ENCODE peak calls at places on chromosomes 11 and 22, in ten cellular contexts. N is SW480; K is GM23338; U is NCI-H2029 treated with DMSO at 0.1 percent for 48 hours; P is lung; O is stomach; Q is Right ventricle myocardium superior; D is activated CD8-positive, alpha-beta T cell treated with anti-CD3 and anti-CD28 coated beads, Interleukin-2, amount 10 ng/mL, durations not matched to agents 7 days and 5 days; Z is activated T-cell treated with anti-CD3 and anti-CD28 coated beads, Interleukin-2, amount 50 U/mL, for 72 hours; H is NCI-H2171. X is an unnamed sample.

GRCh38 chr11:61270354-61271070 is 24.6 kb downstream of the VWCE start:
- DNase-seq in N (no peak), K (no peak), U (no peak), P (no peak), O (no peak), Q (no peak), D (no peak), Z (peak), H (no peak), X (no peak)

GRCh38 chr11:73200256-73200655 is 17.8 kb upstream of the P2RY2 start:
- DNase-seq in N (no peak), K (peak), U (no peak), P (no peak), O (no peak), Q (no peak), D (no peak), Z (no peak), H (no peak), X (no peak)

GRCh38 chr22:27748355-27749168 is 53.0 kb downstream of the MN1 start:
- DNase-seq in N (no peak), K (peak), U (no peak), P (no peak), O (no peak), Q (no peak), D (no peak), Z (no peak), H (no peak), X (no peak)

GRCh38 chr11:112525270-112525669 is 264.6 kb upstream of the PLET1 start:
- DNase-seq in N (no peak), K (no peak), U (no peak), P (no peak), O (no peak), Q (peak), D (no peak), Z (no peak), H (no peak), X (no peak)

GRCh38 chr22:43654271-43654670 is 157.8 kb downstream of the EFCAB6 start:
- DNase-seq in N (no peak), K (no peak), U (no peak), P (no peak), O (no peak), Q (no peak), D (no peak), Z (no peak), H (no peak), X (no peak)

GRCh38 chr11:74443071-74443864 is 24.1 kb downstream of the KCNE3 start:
- DNase-seq in N (no peak), K (peak), U (peak), P (peak), O (peak), Q (no peak), D (no peak), Z (no peak), H (peak), X (no peak)

GRCh38 chr11:128467041-128467440 is 120.3 kb downstream of the ETS1 start:
- DNase-seq in N (no peak), K (no peak), U (no peak), P (no peak), O (no peak), Q (no peak), D (peak), Z (no peak), H (no peak), X (no peak)

GRCh38 chr11:71238941-71239340 is 13.4 kb downstream of the SHANK2 start:
- DNase-seq in N (no peak), K (no peak), U (no peak), P (no peak), O (no peak), Q (no peak), D (no peak), Z (no peak), H (no peak), X (no peak)

GRCh38 chr11:2791521-2792375 is 92.0 kb upstream of the KCNQ1OT1 start:
- DNase-seq in N (no peak), K (peak), U (no peak), P (no peak), O (peak), Q (peak), D (peak), Z (peak), H (no peak), X (peak)

GRCh38 chr11:64892838-64893193 is 14.4 kb upstream of the EHD1 start:
- DNase-seq in N (no peak), K (no peak), U (no peak), P (no peak), O (no peak), Q (no peak), D (no peak), Z (no peak), H (no peak), X (no peak)